ENCODE peak calls at places on chromosomes 2 and 18, in eight cellular contexts. A is A549, N is adrenal gland, M is gastrocnemius medialis, P is lower leg skin, S is GM12878, U is heart left ventricle, V is tibial nerve. Z is an unnamed sample.

GRCh38 chr18:52546686-52547346 is 206.8 kb downstream of the DCC start:
- DNase-seq in M (no peak), P (no peak), V (no peak), U (no peak), N (no peak), A (no peak), S (no peak), Z (no peak)

GRCh38 chr2:209495855-209496585 is 72.2 kb downstream of the MAP2 start:
- DNase-seq in V (no peak), M (no peak), P (no peak), U (peak; percentile 49), S (no peak), A (peak; percentile 90), N (peak; percentile 23), Z (peak; percentile 16)

GRCh38 chr18:31424383-31424988 is 23.1 kb upstream of the DSG3 start:
- DNase-seq in N (no peak), U (no peak), V (no peak), M (no peak), A (peak; percentile 42), P (no peak), S (no peak), Z (peak; percentile 4)

GRCh38 chr2:228507870-228508269 is 326.4 kb upstream of the SPHKAP start:
- DNase-seq in V (no peak), P (no peak), U (no peak), M (no peak), N (no peak), S (no peak), A (no peak), Z (no peak)

GRCh38 chr2:240446618-240447175 is 11.2 kb downstream of the GPC1 start:
- DNase-seq in U (no peak), M (no peak), P (no peak), N (no peak), V (no peak), S (no peak), A (no peak), Z (no peak)

GRCh38 chr2:174312581-174313234 is 22.0 kb upstream of the SP9 start:
- DNase-seq in N (no peak), P (no peak), S (no peak), A (no peak), U (no peak), V (no peak), M (no peak), Z (no peak)

GRCh38 chr2:239255218-239255617 is 145.6 kb downstream of the HDAC4 start:
- DNase-seq in P (no peak), V (no peak), N (no peak), U (no peak), S (no peak), A (no peak), M (no peak), Z (no peak)

GRCh38 chr2:152343426-152343825 is 8.5 kb downstream of the FMNL2 start:
- DNase-seq in P (no peak), M (no peak), U (no peak), S (no peak), A (no peak), N (no peak), V (no peak), Z (no peak)

GRCh38 chr2:1822341-1822740 is 78.0 kb upstream of the PXDN start:
- DNase-seq in P (no peak), V (no peak), U (no peak), A (no peak), N (no peak), S (no peak), M (no peak), Z (no peak)

GRCh38 chr2:151708788-151709187 is 25.5 kb downstream of the NEB start:
- DNase-seq in S (no peak), V (no peak), P (no peak), U (no peak), N (no peak), M (no peak), A (no peak), Z (no peak)

GRCh38 chr2:128466377-128467175 is 147.9 kb upstream of the HS6ST1 start:
- DNase-seq in A (no peak), P (peak; percentile 85), V (no peak), N (peak; percentile 66), S (no peak), U (peak; percentile 88), M (peak; percentile 72), Z (no peak)

GRCh38 chr18:12589419-12589818 is 68.5 kb downstream of the SPIRE1 start:
- DNase-seq in M (no peak), V (no peak), P (no peak), A (no peak), N (no peak), S (no peak), U (no peak), Z (no peak)

GRCh38 chr2:44510246-44510645 is 148.5 kb downstream of the CAMKMT start:
- DNase-seq in S (no peak), N (no peak), M (no peak), V (no peak), A (no peak), P (no peak), U (no peak), Z (no peak)

GRCh38 chr2:162073776-162074578 is at the start of gene DPP4:
- DNase-seq in N (peak; percentile 38), S (no peak), U (peak; percentile 31), V (no peak), M (no peak), P (no peak), A (peak; percentile 12), Z (no peak)

GRCh38 chr2:236872971-236873370 is 212.7 kb upstream of the COPS8 start:
- DNase-seq in P (peak; percentile 65), V (no peak), S (no peak), A (no peak), U (no peak), M (no peak), N (no peak), Z (no peak)

GRCh38 chr2:71923143-71923525 is 224.5 kb downstream of the CYP26B1 start:
- DNase-seq in U (no peak), V (no peak), A (no peak), M (no peak), N (no peak), S (no peak), P (no peak), Z (no peak)

GRCh38 chr2:212595036-212595654 is 56.5 kb upstream of the ERBB4 start:
- DNase-seq in V (no peak), A (peak; percentile 45), P (no peak), S (peak; percentile 17), N (no peak), U (no peak), M (no peak), Z (no peak)

DNA sequence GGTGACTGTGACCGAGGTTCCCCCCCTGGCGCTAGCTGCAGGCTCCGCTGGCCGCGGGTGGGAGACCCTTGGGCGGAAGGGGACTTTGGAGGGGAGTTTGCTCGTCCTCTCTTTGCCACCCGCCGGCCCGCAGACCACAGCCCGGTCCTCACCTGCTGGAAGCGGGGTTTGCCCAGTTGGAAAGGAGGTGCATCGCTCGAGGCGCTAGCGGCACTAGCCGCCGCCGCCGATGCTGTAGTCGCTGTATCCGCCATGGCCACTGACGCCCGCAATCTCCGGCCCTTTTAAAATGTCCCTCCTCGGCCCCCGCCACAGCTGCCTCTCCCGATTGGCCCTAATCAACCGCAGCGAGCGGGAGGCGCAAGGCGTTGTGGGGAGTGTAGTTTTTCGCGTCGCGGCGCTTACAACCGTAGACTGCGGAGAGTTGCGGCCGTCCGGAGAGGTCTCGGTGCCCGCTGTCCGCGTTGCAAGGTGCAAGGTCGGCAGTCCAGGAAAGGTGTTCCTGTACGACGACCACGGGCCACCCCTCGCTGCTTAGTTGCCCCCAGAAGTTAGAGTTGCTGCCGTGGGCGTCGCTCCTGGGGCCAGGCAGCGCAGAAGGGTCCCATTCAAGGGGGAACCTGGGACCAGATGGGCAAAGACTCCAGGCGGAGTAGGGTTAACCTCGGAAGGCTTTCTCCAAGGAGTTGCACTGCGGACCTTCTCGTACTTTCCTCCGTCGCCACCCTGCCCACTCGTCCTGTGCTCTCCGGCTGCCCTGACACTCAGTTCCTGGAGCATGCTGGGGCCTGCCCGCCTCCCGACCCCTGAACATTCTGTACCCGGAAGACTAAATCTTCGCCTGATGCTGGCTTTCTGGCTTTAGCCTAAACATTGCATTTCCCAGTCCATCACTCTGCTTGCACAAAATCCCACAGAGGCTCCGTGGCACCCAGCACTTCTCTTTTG is at the start of gene SFXN5:
- DNase-seq in V (peak; percentile 95), P (peak; percentile 99), M (peak; percentile 94), N (peak; percentile 96), U (peak; percentile 96), S (peak; percentile 40), A (peak; percentile 94), Z (peak; percentile 65)
- TF ChIP-seq POLR2A in V (peak; percentile 49), P (no peak), M (peak; percentile 24), N (peak; percentile 86), U (no peak), S (peak; percentile 77), A (peak; percentile 69), Z (peak; percentile 38)

GRCh38 chr2:64230540-64230939 is 86.3 kb upstream of the PELI1 start:
- DNase-seq in V (no peak), N (no peak), A (no peak), S (no peak), U (no peak), P (no peak), M (no peak), Z (no peak)

GRCh38 chr2:64228923-64229322 is 84.7 kb upstream of the PELI1 start:
- DNase-seq in N (no peak), P (no peak), S (no peak), M (no peak), U (no peak), V (no peak), A (no peak), Z (no peak)

GRCh38 chr2:64227603-64228125 is 83.4 kb upstream of the PELI1 start:
- DNase-seq in M (no peak), V (no peak), A (no peak), S (no peak), U (no peak), P (no peak), N (no peak), Z (no peak)

GRCh38 chr2:64226611-64227010 is 82.4 kb upstream of the PELI1 start:
- DNase-seq in U (no peak), S (no peak), N (no peak), M (no peak), A (no peak), P (no peak), V (no peak), Z (no peak)

GRCh38 chr2:64228126-64228678 is 84.0 kb upstream of the PELI1 start:
- DNase-seq in U (peak; percentile 87), M (peak; percentile 50), V (peak; percentile 59), A (peak; percentile 55), S (peak; percentile 39), N (peak; percentile 73), P (peak; percentile 94), Z (peak; percentile 38)
- TF ChIP-seq POLR2A in U (peak; percentile 62), M (peak; percentile 36), V (peak; percentile 72), A (no peak), S (peak; percentile 84), N (peak; percentile 35), P (no peak), Z (no peak)

GRCh38 chr2:232838406-232838874 is 31.6 kb upstream of the SNORC start:
- DNase-seq in S (peak; percentile 59), U (no peak), P (no peak), M (no peak), A (peak; percentile 13), N (no peak), V (no peak), Z (no peak)
- TF ChIP-seq POLR2A in S (no peak), U (no peak), P (no peak), M (no peak), A (no peak), N (no peak), V (no peak), Z (no peak)

DNA sequence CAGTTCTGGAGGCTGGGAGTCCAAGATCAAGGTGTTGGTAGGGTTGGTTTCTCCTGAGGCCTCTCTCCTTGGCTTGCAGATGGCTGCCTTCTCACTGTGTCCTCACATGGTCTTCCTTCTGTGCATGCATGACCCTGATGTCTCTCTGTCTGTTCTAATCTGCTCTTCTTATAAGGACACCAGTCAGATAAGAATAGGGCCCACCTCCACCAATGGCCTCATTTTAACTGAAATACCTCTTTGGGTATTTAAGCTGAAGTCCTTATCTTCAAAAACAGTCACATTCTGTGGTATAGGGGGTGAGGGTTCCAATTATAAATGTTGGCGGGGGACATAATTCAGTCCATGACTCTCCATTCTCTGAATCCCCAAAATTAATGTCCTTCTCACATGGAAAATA is 20.7 kb upstream of the CNOT11 start:
- DNase-seq in S (no peak), P (peak; percentile 12), A (no peak), N (no peak), M (no peak), V (no peak), U (no peak), Z (no peak)
- TF ChIP-seq POLR2A in S (no peak), P (no peak), A (no peak), N (no peak), M (no peak), V (no peak), U (no peak), Z (no peak)

Z was measured in H54.